ENCODE peak calls at places on chromosome 15, in seven cellular contexts. P is left ventricle myocardium inferior, W is AG04450, U is WERI-Rb-1, Q is bronchial epithelial cell, N is GM23338, F is psoas muscle. I is an unnamed sample.

GRCh38 chr15:41465822-41466421 is 27.8 kb upstream of the ITPKA start:
- DNase-seq in P (no peak), W (peak), U (peak), Q (peak), N (peak), F (no peak), I (peak)

GRCh38 chr15:76073554-76073953 is 13.8 kb downstream of the TMEM266 start:
- DNase-seq in P (no peak), W (no peak), U (no peak), Q (peak), N (no peak), F (no peak), I (peak)

GRCh38 chr15:84969257-84969656 is 12.4 kb upstream of the PDE8A start:
- DNase-seq in P (no peak), W (no peak), U (no peak), Q (no peak), N (no peak), F (no peak), I (no peak)

GRCh38 chr15:38608682-38609081 is 44.1 kb upstream of the RASGRP1 start:
- DNase-seq in P (no peak), W (no peak), U (no peak), Q (peak), N (no peak), F (no peak), I (peak)

GRCh38 chr15:36959746-36960145 is 140.6 kb downstream of the MEIS2 start:
- DNase-seq in P (no peak), W (no peak), U (no peak), Q (peak), N (no peak), F (no peak), I (peak)

GRCh38 chr15:101378879-101379278 is 83.8 kb upstream of the SNRPA1 start:
- DNase-seq in P (no peak), W (no peak), U (no peak), Q (no peak), N (no peak), F (peak), I (no peak)

GRCh38 chr15:66803749-66804148 is 101.7 kb downstream of the SMAD6 start:
- DNase-seq in P (no peak), W (no peak), U (no peak), Q (no peak), N (no peak), F (no peak), I (no peak)

GRCh38 chr15:67117356-67117755 is 52.0 kb downstream of the SMAD3 start:
- DNase-seq in P (no peak), W (no peak), U (no peak), Q (no peak), N (no peak), F (no peak), I (no peak)

GRCh38 chr15:82890338-82891024 is 62.0 kb downstream of the HOMER2 start:
- DNase-seq in P (no peak), W (no peak), U (no peak), Q (no peak), N (no peak), F (no peak), I (no peak)

GRCh38 chr15:99053380-99054024 is 45.9 kb upstream of the PGPEP1L start:
- DNase-seq in P (no peak), W (no peak), U (no peak), Q (no peak), N (no peak), F (peak), I (no peak)

GRCh38 chr15:43808435-43808950 is 8.1 kb downstream of the HYPK start:
- DNase-seq in P (no peak), W (no peak), U (no peak), Q (no peak), N (no peak), F (no peak), I (no peak)
- H3K4me3 ChIP-seq in P (no peak), W (no peak), U (no peak), Q (no peak), N (no peak), F (no peak), I (no peak)

DNA sequence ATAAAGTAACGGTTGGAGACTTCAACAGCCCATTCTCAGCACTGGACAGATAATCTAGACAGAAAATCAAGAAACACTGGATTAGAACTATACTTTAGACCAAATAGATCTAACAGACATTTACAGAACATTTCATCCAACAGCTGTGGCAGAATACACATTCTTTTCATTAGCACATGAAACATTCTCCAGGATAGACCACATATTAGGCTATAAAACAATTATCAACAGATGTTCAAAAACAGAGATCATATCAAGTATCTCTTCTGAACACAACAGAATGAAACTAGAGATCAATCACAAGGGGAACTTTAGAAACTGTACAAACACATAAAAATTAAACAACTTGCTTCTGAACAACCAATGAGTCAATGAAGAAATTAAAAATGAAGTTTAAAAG is 133.3 kb downstream of the ADAM10 start:
- DNase-seq in P (no peak), W (no peak), U (no peak), Q (no peak), N (no peak), F (no peak), I (no peak)
- TF ChIP-seq CTCF in P (no peak), W (no peak), U (no peak), Q (no peak), N (no peak), F (no peak), I (no peak)

GRCh38 chr15:60589728-60590127 is 110.8 kb upstream of the ICE2 start:
- DNase-seq in P (no peak), W (no peak), U (no peak), Q (no peak), N (no peak), F (no peak), I (no peak)

GRCh38 chr15:60585743-60586708 is 107.1 kb upstream of the ICE2 start:
- DNase-seq in P (no peak), W (peak), U (peak), Q (peak), N (peak), F (no peak), I (peak)

GRCh38 chr15:60591491-60592385 is 112.8 kb upstream of the ICE2 start:
- DNase-seq in P (peak), W (no peak), U (no peak), Q (no peak), N (peak), F (peak), I (peak)

GRCh38 chr15:60590935-60591490 is 112.1 kb upstream of the ICE2 start:
- DNase-seq in P (peak), W (no peak), U (peak), Q (no peak), N (peak), F (peak), I (peak)

DNA sequence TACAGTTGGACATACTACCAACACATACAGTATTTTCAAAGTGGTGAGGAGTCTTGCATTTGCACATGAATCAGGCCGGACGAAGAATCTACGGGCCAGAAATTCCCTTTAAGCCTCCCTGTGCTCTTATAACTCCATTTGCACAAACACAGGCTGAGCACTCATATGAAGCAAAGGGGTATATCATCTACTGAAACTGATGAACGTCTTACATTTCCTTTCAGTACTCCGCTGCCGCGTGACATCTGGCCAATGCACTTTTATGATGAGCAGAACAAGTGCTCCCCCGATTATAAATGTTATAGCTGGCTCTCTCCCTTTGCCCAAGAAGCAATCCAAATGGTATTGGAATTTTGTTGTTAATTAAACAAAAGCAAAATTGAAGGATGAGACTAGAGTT is 110.3 kb upstream of the ICE2 start:
- DNase-seq in P (no peak), W (no peak), U (peak), Q (no peak), N (no peak), F (no peak), I (no peak)
- H3K4me3 ChIP-seq in P (no peak), W (no peak), U (peak), Q (no peak), N (no peak), F (peak), I (no peak)

DNA sequence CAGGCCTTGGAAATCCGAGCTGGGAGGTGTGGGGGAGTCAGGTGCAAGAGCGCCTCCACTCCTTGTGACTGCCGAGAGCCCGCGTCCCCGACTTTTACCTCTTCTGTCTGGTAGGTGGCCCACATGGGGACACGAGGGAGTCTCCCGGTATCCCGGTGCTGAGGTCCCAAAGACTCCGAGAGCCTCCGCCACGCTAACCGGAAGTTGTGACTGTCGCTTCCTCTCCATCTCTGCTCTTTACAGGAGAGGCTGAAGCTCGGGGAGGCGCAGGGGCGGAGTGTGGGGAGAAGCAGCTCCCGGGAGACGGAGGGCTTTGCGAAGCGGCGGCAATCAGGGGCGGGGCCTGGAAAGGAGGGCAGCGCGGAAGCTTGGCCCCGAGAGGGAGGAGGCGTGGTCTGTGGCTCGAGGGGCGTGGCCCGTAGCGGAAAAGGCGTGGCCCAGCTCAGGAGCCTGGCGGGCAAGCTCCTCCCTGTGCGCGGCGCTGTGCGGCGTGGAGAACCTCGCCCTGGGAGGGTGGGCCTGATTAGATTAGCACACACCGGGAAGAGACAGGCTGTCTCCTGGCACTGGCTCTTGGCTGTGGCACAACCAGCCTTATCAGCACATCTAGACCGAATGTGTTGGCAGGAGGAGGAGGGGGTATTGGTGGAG is 143.9 kb downstream of the GABRB3 start:
- DNase-seq in P (peak), W (no peak), U (no peak), Q (peak), N (peak), F (peak), I (peak)
- TF ChIP-seq CTCF in P (no peak), W (no peak), U (no peak), Q (no peak), N (no peak), F (no peak), I (no peak)

GRCh38 chr15:91942676-91943417 is 89.3 kb downstream of the SLCO3A1 start:
- DNase-seq in P (peak), W (peak), U (no peak), Q (peak), N (no peak), F (peak), I (peak)
- H3K4me3 ChIP-seq in P (peak), W (no peak), U (no peak), Q (no peak), N (no peak), F (peak), I (no peak)

DNA sequence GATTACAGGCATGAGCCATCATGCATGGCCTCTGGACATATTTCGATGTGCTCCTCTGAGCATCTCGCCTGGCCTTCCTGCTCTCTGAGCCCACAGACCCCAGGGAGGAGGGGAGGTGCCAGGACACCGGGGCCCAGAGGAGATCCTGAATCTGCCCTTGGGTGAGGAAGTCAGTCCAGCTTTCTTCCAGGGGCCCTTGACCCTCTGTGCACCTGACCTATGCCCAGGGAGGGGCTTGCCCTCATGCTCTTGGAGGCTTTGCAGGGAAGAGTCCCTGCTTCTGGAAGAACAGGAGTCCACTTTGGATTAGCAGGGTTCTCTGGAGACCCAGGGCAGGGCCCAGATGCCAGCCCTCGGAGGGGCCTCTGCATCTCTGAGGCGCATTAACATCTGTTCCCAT is 1.4 kb downstream of the ACSBG1 start:
- DNase-seq in P (no peak), W (no peak), U (no peak), Q (no peak), N (no peak), F (no peak), I (no peak)
- TF ChIP-seq CTCF in P (no peak), W (no peak), U (no peak), Q (no peak), N (no peak), F (no peak), I (no peak)

GRCh38 chr15:81184188-81184587 is 12.5 kb upstream of the IL16 start:
- DNase-seq in P (no peak), W (no peak), U (no peak), Q (no peak), N (no peak), F (peak), I (no peak)

GRCh38 chr15:81182746-81183402 is 13.8 kb upstream of the IL16 start:
- DNase-seq in P (no peak), W (no peak), U (no peak), Q (no peak), N (peak), F (no peak), I (no peak)

GRCh38 chr15:81181220-81181619 is 15.5 kb upstream of the IL16 start:
- DNase-seq in P (no peak), W (no peak), U (no peak), Q (no peak), N (no peak), F (no peak), I (no peak)

GRCh38 chr15:81183403-81183760 is 13.3 kb upstream of the IL16 start:
- DNase-seq in P (no peak), W (no peak), U (no peak), Q (no peak), N (no peak), F (no peak), I (no peak)

GRCh38 chr15:81182031-81182745 is 14.5 kb upstream of the IL16 start:
- DNase-seq in P (no peak), W (no peak), U (no peak), Q (no peak), N (no peak), F (no peak), I (no peak)
- H3K4me3 ChIP-seq in P (peak), W (peak), U (no peak), Q (no peak), N (no peak), F (peak), I (no peak)

GRCh38 chr15:34101366-34102174 is at the start of the genes EMC7 and PGBD4:
- DNase-seq in P (peak), W (peak), U (peak), Q (peak), N (peak), F (peak), I (peak)

GRCh38 chr15:34106423-34106822 is 4.5 kb downstream of the PGBD4 start:
- DNase-seq in P (no peak), W (no peak), U (no peak), Q (no peak), N (no peak), F (no peak), I (no peak)

GRCh38 chr15:34107315-34107714 is 5.4 kb downstream of the PGBD4 start:
- DNase-seq in P (no peak), W (no peak), U (no peak), Q (no peak), N (no peak), F (no peak), I (no peak)

GRCh38 chr15:34099914-34100313 is 1.7 kb downstream of the EMC7 start:
- DNase-seq in P (no peak), W (no peak), U (no peak), Q (no peak), N (no peak), F (no peak), I (no peak)

GRCh38 chr15:34102175-34102925 is 467 bp downstream of the PGBD4 start:
- DNase-seq in P (no peak), W (no peak), U (no peak), Q (no peak), N (no peak), F (no peak), I (no peak)
- TF ChIP-seq CTCF in P (no peak), W (no peak), U (no peak), Q (no peak), N (no peak), F (no peak), I (no peak)

I was measured in epithelial cell of esophagus.